ENCODE peak calls at places on chromosomes 1 and 21, in seven cellular contexts. One of them, this sample, is unnamed.

GRCh38 chr1:245537992-245538391 is 383.2 kb downstream of the KIF26B start:
- DNase-seq in activated naive CD4-positive, alpha-beta T cell: no peak
- DNase-seq in stimulated activated CD8-positive, alpha-beta memory T cell treated with anti-CD3 and anti-CD28 coated beads, Interleukin-4, amount 100 ng/mL, for 48 hours: no peak
- DNase-seq in Caco-2: no peak
- DNase-seq in sciatic nerve: no peak
- DNase-seq in B cell: no peak
- DNase-seq in colonic mucosa: no peak
- DNase-seq in this sample: no peak

GRCh38 chr1:236089046-236089773 is 24.3 kb upstream of the NID1 start:
- DNase-seq in B cell: no peak
- DNase-seq in Caco-2: no peak
- DNase-seq in activated naive CD4-positive, alpha-beta T cell: no peak
- DNase-seq in colonic mucosa: no peak
- DNase-seq in sciatic nerve: peak; percentile 15
- DNase-seq in stimulated activated CD8-positive, alpha-beta memory T cell treated with anti-CD3 and anti-CD28 coated beads, Interleukin-4, amount 100 ng/mL, for 48 hours: no peak
- DNase-seq in this sample: no peak

GRCh38 chr21:36260030-36260787 is 59.8 kb upstream of the MORC3 start:
- DNase-seq in B cell: peak; percentile 70
- DNase-seq in colonic mucosa: peak; percentile 69
- DNase-seq in sciatic nerve: no peak
- DNase-seq in activated naive CD4-positive, alpha-beta T cell: no peak
- DNase-seq in Caco-2: no peak
- DNase-seq in stimulated activated CD8-positive, alpha-beta memory T cell treated with anti-CD3 and anti-CD28 coated beads, Interleukin-4, amount 100 ng/mL, for 48 hours: peak; percentile 40
- DNase-seq in this sample: peak; percentile 55

GRCh38 chr21:37375866-37376574 is 9.4 kb downstream of the DYRK1A start:
- DNase-seq in sciatic nerve: no peak
- DNase-seq in stimulated activated CD8-positive, alpha-beta memory T cell treated with anti-CD3 and anti-CD28 coated beads, Interleukin-4, amount 100 ng/mL, for 48 hours: no peak
- DNase-seq in Caco-2: no peak
- DNase-seq in colonic mucosa: no peak
- DNase-seq in B cell: no peak
- DNase-seq in activated naive CD4-positive, alpha-beta T cell: no peak
- DNase-seq in this sample: no peak

GRCh38 chr1:206885341-206886060 is 11.7 kb upstream of the IL24 start:
- DNase-seq in activated naive CD4-positive, alpha-beta T cell: no peak
- DNase-seq in B cell: no peak
- DNase-seq in sciatic nerve: no peak
- DNase-seq in stimulated activated CD8-positive, alpha-beta memory T cell treated with anti-CD3 and anti-CD28 coated beads, Interleukin-4, amount 100 ng/mL, for 48 hours: no peak
- DNase-seq in colonic mucosa: no peak
- DNase-seq in Caco-2: no peak
- DNase-seq in this sample: no peak

GRCh38 chr1:29148656-29149491 is 25.2 kb upstream of the TMEM200B start:
- DNase-seq in colonic mucosa: no peak
- DNase-seq in stimulated activated CD8-positive, alpha-beta memory T cell treated with anti-CD3 and anti-CD28 coated beads, Interleukin-4, amount 100 ng/mL, for 48 hours: no peak
- DNase-seq in activated naive CD4-positive, alpha-beta T cell: no peak
- DNase-seq in sciatic nerve: peak; percentile 42
- DNase-seq in Caco-2: no peak
- DNase-seq in B cell: no peak
- DNase-seq in this sample: no peak

GRCh38 chr1:109207472-109208103 is 6.1 kb upstream of the SARS1 start:
- DNase-seq in B cell: no peak
- DNase-seq in Caco-2: no peak
- DNase-seq in sciatic nerve: no peak
- DNase-seq in stimulated activated CD8-positive, alpha-beta memory T cell treated with anti-CD3 and anti-CD28 coated beads, Interleukin-4, amount 100 ng/mL, for 48 hours: no peak
- DNase-seq in colonic mucosa: no peak
- DNase-seq in activated naive CD4-positive, alpha-beta T cell: no peak
- DNase-seq in this sample: no peak

GRCh38 chr1:5754817-5755551 is 237.2 kb downstream of the NPHP4 start:
- DNase-seq in colonic mucosa: no peak
- DNase-seq in stimulated activated CD8-positive, alpha-beta memory T cell treated with anti-CD3 and anti-CD28 coated beads, Interleukin-4, amount 100 ng/mL, for 48 hours: no peak
- DNase-seq in sciatic nerve: peak; percentile 34
- DNase-seq in B cell: no peak
- DNase-seq in Caco-2: no peak
- DNase-seq in activated naive CD4-positive, alpha-beta T cell: no peak
- DNase-seq in this sample: no peak

This sample was measured in HepG2.